ENCODE peak calls at places on chromosomes 12 and 14, in four cellular contexts. C is right lobe of liver, H is A549, U is astrocyte of the spinal cord. T is an unnamed sample.

GRCh38 chr12:53160000-53160399 is 20.5 kb upstream of the ZNF740 start:
- DNase-seq in C (no peak), H (no peak), U (no peak), T (no peak)

GRCh38 chr12:132066345-132066685 is 77.8 kb downstream of the DDX51 start:
- DNase-seq in C (no peak), H (no peak), U (no peak), T (peak; percentile 12)

GRCh38 chr12:650983-651382 is 12.3 kb downstream of the NINJ2 start:
- DNase-seq in C (no peak), H (no peak), U (no peak), T (peak; percentile 53)

GRCh38 chr14:53168786-53169185 is 15.7 kb upstream of the DDHD1 start:
- DNase-seq in C (no peak), H (no peak), U (no peak), T (no peak)

GRCh38 chr12:6570264-6570887 is 2.3 kb upstream of the NOP2 start:
- DNase-seq in C (peak; percentile 67), H (peak; percentile 80), U (peak; percentile 22), T (peak; percentile 52)

GRCh38 chr12:19351346-19351745 is 87.9 kb upstream of the AEBP2 start:
- DNase-seq in C (no peak), H (no peak), U (no peak), T (no peak)

GRCh38 chr12:67558775-67559174 is 89.8 kb upstream of the DYRK2 start:
- DNase-seq in C (no peak), H (no peak), U (no peak), T (no peak)

GRCh38 chr12:124019115-124019514 is 46.1 kb downstream of the ZNF664 start:
- DNase-seq in C (no peak), H (no peak), U (no peak), T (no peak)

GRCh38 chr14:68682166-68683103 is 110.4 kb downstream of the ZFP36L1 start:
- DNase-seq in C (no peak), H (peak; percentile 78), U (peak; percentile 88), T (peak; percentile 97)

GRCh38 chr12:41521872-41522379 is 333.8 kb downstream of the PDZRN4 start:
- DNase-seq in C (no peak), H (no peak), U (peak; percentile 84), T (peak; percentile 94)

GRCh38 chr12:124764451-124764850 is 99.2 kb downstream of the SCARB1 start:
- DNase-seq in C (no peak), H (no peak), U (peak; percentile 84), T (peak; percentile 94)

GRCh38 chr12:49545815-49546214 is 7.0 kb downstream of the KCNH3 start:
- DNase-seq in C (no peak), H (no peak), U (no peak), T (no peak)

GRCh38 chr14:97848351-97848980 is 1051.3 kb downstream of the VRK1 start:
- DNase-seq in C (peak; percentile 66), H (no peak), U (no peak), T (no peak)

DNA sequence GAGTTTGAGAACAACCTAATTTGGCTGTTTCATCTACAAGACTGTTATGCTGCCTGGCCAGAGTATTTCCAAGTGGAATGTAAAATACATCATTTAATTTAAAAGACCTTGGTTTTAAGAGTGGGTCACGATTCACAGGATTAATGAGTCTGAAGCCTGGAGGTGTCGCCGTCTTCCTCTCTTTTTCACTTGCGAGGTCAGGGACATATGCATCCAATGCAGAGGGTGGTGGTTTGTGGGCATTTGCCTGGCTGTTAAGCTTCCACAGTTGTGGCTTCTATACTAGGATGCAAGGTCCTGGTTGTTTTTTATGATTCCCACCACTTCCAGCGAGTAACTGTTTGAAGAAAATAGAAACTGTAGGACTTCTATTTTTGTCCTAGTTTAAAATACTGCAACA is 22.8 kb upstream of the RASSF3 start:
- DNase-seq in C (no peak), H (no peak), U (no peak), T (no peak)
- TF ChIP-seq CTCF in C (no peak), H (no peak), U (no peak), T (no peak)

GRCh38 chr14:64756712-64757111 is 52.5 kb downstream of the PLEKHG3 start:
- DNase-seq in C (peak; percentile 17), H (no peak), U (no peak), T (no peak)

GRCh38 chr14:64754685-64755084 is 50.5 kb downstream of the PLEKHG3 start:
- DNase-seq in C (no peak), H (no peak), U (no peak), T (no peak)

GRCh38 chr14:64753999-64754398 is 49.8 kb downstream of the PLEKHG3 start:
- DNase-seq in C (no peak), H (no peak), U (no peak), T (no peak)

GRCh38 chr14:64757601-64758000 is 53.4 kb downstream of the PLEKHG3 start:
- DNase-seq in C (peak; percentile 16), H (no peak), U (no peak), T (no peak)

DNA sequence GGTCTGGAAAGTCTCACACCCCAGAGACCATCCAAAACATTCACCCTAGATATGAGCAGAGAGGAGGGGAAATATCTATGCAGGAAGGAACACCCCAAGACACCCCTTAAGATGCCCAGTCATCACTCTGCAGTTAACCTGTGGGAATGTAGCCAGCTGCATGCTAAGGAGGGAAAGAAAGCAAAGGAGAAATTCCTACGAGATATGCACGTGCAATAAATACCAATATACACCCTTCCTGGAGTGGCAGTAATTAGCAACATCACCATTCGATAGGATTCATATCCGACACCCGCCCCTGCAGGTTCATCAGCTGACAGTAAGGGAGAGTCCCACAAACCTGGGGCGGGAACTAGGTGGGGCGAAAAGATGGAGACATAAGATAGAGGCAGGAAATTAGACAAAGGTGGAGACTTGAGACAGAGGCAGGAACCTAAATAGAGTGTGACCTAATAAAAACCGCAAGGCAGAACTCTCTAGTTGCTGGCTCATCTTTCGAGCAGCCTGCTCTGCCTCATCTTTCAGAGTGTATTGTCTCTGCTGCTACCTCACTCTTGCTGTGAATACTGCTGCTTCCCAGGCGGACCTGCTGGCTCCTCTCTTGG is 51.5 kb downstream of the PLEKHG3 start:
- DNase-seq in C (no peak), H (no peak), U (peak; percentile 22), T (no peak)
- H3K4me3 ChIP-seq in C (no peak overlapping the region), H (no peak overlapping the region), U (no peak overlapping the region), T (no peak overlapping the region)

GRCh38 chr12:130860311-130860710 is 11.6 kb upstream of the RAN start:
- DNase-seq in C (no peak), H (no peak), U (no peak), T (no peak)

GRCh38 chr12:130859128-130859527 is 12.7 kb upstream of the RAN start:
- DNase-seq in C (no peak), H (no peak), U (no peak), T (no peak)

GRCh38 chr12:130862161-130862560 is 9.7 kb upstream of the RAN start:
- DNase-seq in C (no peak), H (no peak), U (no peak), T (no peak)

GRCh38 chr12:130856088-130856487 is 15.8 kb upstream of the RAN start:
- DNase-seq in C (no peak), H (no peak), U (no peak), T (no peak)

GRCh38 chr12:130858084-130858483 is 13.8 kb upstream of the RAN start:
- DNase-seq in C (no peak), H (no peak), U (no peak), T (no peak)
- TF ChIP-seq CTCF in C (no peak), H (no peak), U (no peak), T (no peak)

GRCh38 chr14:103132381-103133212 is 9.3 kb downstream of the TNFAIP2 start:
- DNase-seq in C (peak; percentile 76), H (no peak), U (peak; percentile 72), T (peak; percentile 89)
- H3K4me3 ChIP-seq in C (no peak overlapping the region), H (no peak overlapping the region), U (no peak overlapping the region), T (no peak overlapping the region)

DNA sequence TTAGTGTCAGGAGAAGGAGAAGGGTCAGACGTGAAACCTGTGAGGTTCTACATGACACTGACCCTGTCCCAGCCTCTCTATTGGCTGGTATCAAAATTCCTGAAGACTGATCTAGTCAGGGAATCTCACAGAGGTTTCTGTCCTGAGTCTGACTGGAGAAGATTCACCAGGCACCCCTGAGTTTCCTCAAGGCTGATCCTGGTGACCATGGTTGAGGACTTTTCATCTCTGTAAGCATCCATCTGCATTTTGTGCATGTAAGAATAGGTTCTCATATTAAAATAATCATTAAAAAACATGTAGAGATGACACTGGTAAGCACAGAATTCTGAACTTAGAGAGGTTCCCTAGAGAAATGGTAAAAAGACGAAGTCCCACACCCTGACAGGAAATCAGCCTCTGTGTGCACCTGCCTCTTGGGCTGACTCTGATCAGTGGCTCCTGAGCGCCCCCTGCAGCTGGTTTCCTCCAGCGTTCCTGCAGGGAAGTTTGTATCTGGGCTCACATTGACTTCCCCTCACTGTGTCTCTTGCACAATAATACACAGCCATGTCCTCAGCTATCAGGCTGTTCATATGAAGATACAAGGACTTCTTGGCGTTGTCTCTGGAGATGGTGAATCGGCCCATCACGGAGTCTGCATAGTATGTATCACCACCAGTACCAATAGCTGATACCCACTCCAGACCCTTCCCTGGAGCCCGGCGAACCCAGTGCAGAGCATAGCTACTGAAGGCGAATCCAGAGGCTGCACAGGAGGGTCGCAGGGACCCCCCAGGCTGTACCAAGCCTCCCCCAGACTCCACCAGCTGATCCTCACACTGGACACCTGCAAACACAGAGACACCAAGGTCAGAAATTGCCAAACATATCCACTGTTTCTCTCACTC is 991.9 kb downstream of the TMEM121 start:
- DNase-seq in C (no peak), H (no peak), U (no peak), T (no peak)
- TF ChIP-seq CTCF in C (no peak), H (no peak), U (no peak), T (no peak)

DNA sequence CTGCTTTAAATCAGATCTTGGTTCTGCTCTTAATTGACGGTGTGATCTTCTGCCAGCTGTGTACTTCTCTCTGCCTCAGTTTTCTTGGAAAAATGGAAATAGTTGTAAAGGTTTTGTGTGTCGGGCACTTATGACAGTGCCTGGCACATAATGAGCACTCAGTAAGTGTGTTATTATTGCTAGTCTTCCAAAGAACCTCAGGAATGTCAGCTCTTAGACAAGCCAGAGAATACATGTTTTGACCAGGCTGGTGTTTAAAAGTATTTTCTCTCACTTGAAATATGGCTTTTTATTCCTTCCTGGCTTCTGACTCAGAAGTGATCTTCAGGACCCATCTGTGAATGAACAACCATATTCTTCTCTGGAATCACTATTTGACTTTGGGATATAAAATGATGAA is 304.1 kb downstream of the SNAPC1 start:
- DNase-seq in C (no peak), H (no peak), U (no peak), T (no peak)
- H3K4me3 ChIP-seq in C (no peak overlapping the region), H (no peak overlapping the region), U (no peak overlapping the region), T (no peak overlapping the region)

GRCh38 chr14:38837333-38838048 is 265.5 kb downstream of the SEC23A start:
- DNase-seq in C (no peak), H (no peak), U (no peak), T (no peak)
- TF ChIP-seq CTCF in C (no peak), H (no peak), U (no peak), T (no peak)

GRCh38 chr14:106843951-106844483 is 1317.6 kb downstream of the TMEM121 start:
- DNase-seq in C (no peak), H (peak; percentile 23), U (no peak), T (no peak)

GRCh38 chr14:106843376-106843775 is 1317.0 kb downstream of the TMEM121 start:
- DNase-seq in C (no peak), H (no peak), U (no peak), T (no peak)

GRCh38 chr14:106844608-106845285 is 1318.4 kb downstream of the TMEM121 start:
- DNase-seq in C (peak; percentile 89), H (peak; percentile 53), U (no peak), T (no peak)

GRCh38 chr14:106846218-106846617 is 1319.8 kb downstream of the TMEM121 start:
- DNase-seq in C (no peak), H (no peak), U (no peak), T (no peak)

GRCh38 chr14:106845286-106846087 is 1319.1 kb downstream of the TMEM121 start:
- DNase-seq in C (peak; percentile 68), H (peak; percentile 62), U (no peak), T (no peak)
- H3K4me3 ChIP-seq in C (peak overlapping the region; percentile 53), H (peak overlapping the region; percentile 64), U (no peak overlapping the region), T (no peak overlapping the region)

GRCh38 chr14:66662374-66662773 is 154.4 kb downstream of the GPHN start:
- DNase-seq in C (no peak), H (no peak), U (no peak), T (peak; percentile 63)
- TF ChIP-seq CTCF in C (peak; percentile 10), H (no peak), U (peak; percentile 50), T (peak; percentile 82)

T was measured in choroid plexus epithelial cell.